ENCODE peak calls at places on chromosomes 11 and 22, in eight cellular contexts. K, G, F, C, W, R, D and V are unnamed samples.

GRCh38 chr11:1303973-1304372 is 5.5 kb downstream of the TOLLIP start:
- DNase-seq in K (peak), G (no peak), F (no peak), C (no peak), W (peak), R (peak), D (peak), V (no peak)

GRCh38 chr11:71991494-71991893 is 7.2 kb upstream of the IL18BP start:
- DNase-seq in K (no peak), G (no peak), F (no peak), C (no peak), W (no peak), R (no peak), D (no peak), V (no peak)

GRCh38 chr11:5808500-5809121 is at the start of gene OR52N2:
- DNase-seq in K (peak), G (peak), F (no peak), C (peak), W (peak), R (peak), D (peak), V (peak)

GRCh38 chr22:40247976-40248375 is 70.3 kb downstream of the TNRC6B start:
- DNase-seq in K (peak), G (peak), F (no peak), C (no peak), W (no peak), R (no peak), D (no peak), V (no peak)

GRCh38 chr11:24705474-24705873 is 208.6 kb downstream of the LUZP2 start:
- DNase-seq in K (no peak), G (no peak), F (no peak), C (no peak), W (no peak), R (no peak), D (no peak), V (no peak)

GRCh38 chr11:17596711-17597110 is 49.7 kb downstream of the OTOG start:
- DNase-seq in K (peak), G (peak), F (no peak), C (no peak), W (no peak), R (no peak), D (peak), V (no peak)

GRCh38 chr11:83063073-83063754 is 8.5 kb downstream of the RAB30 start:
- DNase-seq in K (no peak), G (no peak), F (no peak), C (peak), W (no peak), R (no peak), D (no peak), V (peak)

GRCh38 chr22:40932396-40932795 is 18.8 kb upstream of the RBX1 start:
- DNase-seq in K (no peak), G (no peak), F (no peak), C (no peak), W (no peak), R (no peak), D (no peak), V (no peak)

GRCh38 chr11:134369656-134370525 is 38.1 kb downstream of the GLB1L2 start:
- DNase-seq in K (no peak), G (no peak), F (no peak), C (no peak), W (no peak), R (no peak), D (no peak), V (no peak)

GRCh38 chr22:26398741-26399153 is 30.3 kb upstream of the ASPHD2 start:
- DNase-seq in K (peak), G (peak), F (no peak), C (peak), W (peak), R (peak), D (peak), V (peak)

GRCh38 chr11:93359396-93359795 is 28.9 kb downstream of the DEUP1 start:
- DNase-seq in K (no peak), G (no peak), F (no peak), C (no peak), W (peak), R (no peak), D (no peak), V (no peak)

GRCh38 chr11:63769044-63769718 is 606 bp upstream of the ZFTA start:
- DNase-seq in K (peak), G (peak), F (no peak), C (no peak), W (no peak), R (no peak), D (peak), V (peak)

GRCh38 chr11:104343578-104343977 is 179.6 kb upstream of the PDGFD start:
- DNase-seq in K (no peak), G (no peak), F (no peak), C (no peak), W (no peak), R (no peak), D (no peak), V (peak)

GRCh38 chr11:76666408-76666807 is 4.1 kb downstream of the LRRC32 start:
- DNase-seq in K (peak), G (no peak), F (no peak), C (no peak), W (no peak), R (no peak), D (peak), V (no peak)

GRCh38 chr11:65315866-65316233 is 1.2 kb downstream of the CDC42EP2 start:
- DNase-seq in K (no peak), G (no peak), F (no peak), C (no peak), W (no peak), R (no peak), D (no peak), V (no peak)

GRCh38 chr11:73372371-73372993 is 3.7 kb upstream of the RELT start:
- DNase-seq in K (no peak), G (no peak), F (no peak), C (no peak), W (no peak), R (no peak), D (no peak), V (no peak)

GRCh38 chr11:133927690-133928627 is 28.8 kb downstream of the IGSF9B start:
- DNase-seq in K (peak), G (peak), F (no peak), C (peak), W (peak), R (peak), D (peak), V (peak)

GRCh38 chr11:64898076-64898445 is 18.9 kb downstream of the ATG2A start:
- DNase-seq in K (no peak), G (no peak), F (no peak), C (no peak), W (no peak), R (no peak), D (no peak), V (no peak)

GRCh38 chr11:113001709-113002108 is 40.5 kb downstream of the NCAM1 start:
- DNase-seq in K (no peak), G (no peak), F (no peak), C (no peak), W (no peak), R (no peak), D (peak), V (no peak)

GRCh38 chr11:47152953-47153950 is 23.4 kb downstream of the ARFGAP2 start:
- DNase-seq in K (peak), G (peak), F (no peak), C (peak), W (peak), R (peak), D (peak), V (peak)

GRCh38 chr11:18366286-18366685 is 28.1 kb upstream of the LDHA start:
- DNase-seq in K (no peak), G (no peak), F (no peak), C (no peak), W (no peak), R (no peak), D (no peak), V (no peak)

GRCh38 chr11:93005239-93005638 is 35.8 kb downstream of the MTNR1B start:
- DNase-seq in K (no peak), G (no peak), F (no peak), C (peak), W (no peak), R (no peak), D (no peak), V (peak)

DNA sequence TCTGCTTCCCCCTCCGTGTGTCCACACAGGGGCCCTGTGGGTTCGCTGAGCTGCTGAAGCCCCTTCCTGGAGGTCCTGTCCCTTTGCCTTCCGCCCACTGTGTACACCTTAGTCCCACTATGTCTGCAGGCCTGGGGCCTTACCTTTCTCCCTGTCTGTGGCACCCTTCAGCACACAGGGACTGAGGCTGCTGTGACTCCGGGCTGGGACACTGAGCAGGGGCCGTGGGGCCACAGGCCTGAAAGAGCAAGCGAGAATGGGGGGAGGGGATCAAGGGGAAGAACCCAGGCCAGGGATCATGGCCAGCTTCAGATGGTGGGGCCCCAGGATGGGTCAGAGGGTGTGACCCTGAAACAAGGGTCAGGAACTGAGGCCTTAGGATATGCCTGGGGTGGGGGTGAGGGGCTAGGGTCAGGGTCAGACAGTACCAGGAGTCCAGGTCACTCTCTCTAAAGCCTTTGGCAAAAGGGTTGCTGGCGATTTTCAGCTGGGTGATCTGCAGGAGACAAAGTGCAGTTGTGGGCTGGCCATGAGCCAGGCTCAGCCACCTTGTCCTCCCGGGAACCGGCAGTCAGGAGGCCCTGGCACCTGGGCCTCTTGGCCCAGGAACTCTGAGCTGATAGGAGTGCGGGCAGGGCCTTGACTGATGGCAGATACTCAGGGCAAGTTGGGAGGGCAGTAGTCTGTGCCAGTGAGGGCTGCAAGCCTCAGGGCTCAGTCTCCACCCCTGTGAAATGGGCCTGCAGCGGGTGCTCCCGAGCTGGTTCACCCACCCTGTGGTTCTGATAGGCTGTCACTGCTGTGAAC is 2.6 kb upstream of the NUDT8 start:
- DNase-seq in K (peak), G (no peak), F (no peak), C (no peak), W (no peak), R (no peak), D (no peak), V (no peak)
- H3K27ac ChIP-seq in K (peak), G (no peak), F (no peak), C (no peak), W (no peak), R (no peak), D (no peak), V (peak)

GRCh38 chr22:34696557-34696956 is 369.4 kb upstream of the ISX start:
- DNase-seq in K (no peak), G (no peak), F (no peak), C (no peak), W (no peak), R (no peak), D (no peak), V (no peak)
- TF ChIP-seq CTCF in K (no peak), G (no peak), F (no peak), C (no peak), W (no peak), R (no peak), D (no peak), V (no peak)

GRCh38 chr11:94544832-94545640 is 1.3 kb downstream of the FUT4 start:
- DNase-seq in K (peak), G (no peak), F (no peak), C (peak), W (peak), R (no peak), D (no peak), V (no peak)

GRCh38 chr11:94545641-94546470 is 2.1 kb downstream of the FUT4 start:
- DNase-seq in K (no peak), G (no peak), F (no peak), C (peak), W (no peak), R (no peak), D (no peak), V (no peak)

GRCh38 chr11:94543695-94544581 is at the start of gene FUT4:
- DNase-seq in K (peak), G (peak), F (peak), C (peak), W (peak), R (peak), D (peak), V (peak)

GRCh38 chr11:94546886-94547285 is 3.2 kb downstream of the FUT4 start:
- DNase-seq in K (peak), G (no peak), F (no peak), C (peak), W (no peak), R (no peak), D (no peak), V (no peak)

GRCh38 chr11:94544582-94544831 is 786 bp downstream of the FUT4 start:
- DNase-seq in K (no peak), G (no peak), F (no peak), C (no peak), W (no peak), R (no peak), D (no peak), V (no peak)
- H3K27ac ChIP-seq in K (peak), G (peak), F (peak), C (no peak), W (peak), R (peak), D (peak), V (peak)

DNA sequence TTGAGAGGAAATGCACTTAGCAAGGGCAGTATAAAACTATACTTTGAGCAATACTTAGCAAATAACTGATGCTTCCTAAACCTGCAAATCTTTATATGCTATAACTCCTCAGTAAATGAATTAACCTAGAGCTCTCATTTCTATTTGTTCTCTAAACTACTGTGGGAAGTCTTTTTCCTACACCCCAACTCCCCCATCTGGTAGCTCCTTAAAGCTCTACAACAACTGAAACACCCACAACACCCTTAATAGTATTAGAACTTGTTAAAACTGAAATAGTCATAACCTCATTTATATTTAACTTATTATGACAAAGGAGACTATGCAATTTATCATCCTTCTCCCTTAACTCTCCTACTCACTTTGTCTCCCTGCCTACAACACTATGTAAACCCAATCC is 43.4 kb downstream of the GUCY1A2 start:
- DNase-seq in K (no peak), G (no peak), F (no peak), C (no peak), W (no peak), R (no peak), D (no peak), V (no peak)
- TF ChIP-seq CTCF in K (no peak), G (no peak), F (no peak), C (peak), W (no peak), R (no peak), D (no peak), V (no peak)

DNA sequence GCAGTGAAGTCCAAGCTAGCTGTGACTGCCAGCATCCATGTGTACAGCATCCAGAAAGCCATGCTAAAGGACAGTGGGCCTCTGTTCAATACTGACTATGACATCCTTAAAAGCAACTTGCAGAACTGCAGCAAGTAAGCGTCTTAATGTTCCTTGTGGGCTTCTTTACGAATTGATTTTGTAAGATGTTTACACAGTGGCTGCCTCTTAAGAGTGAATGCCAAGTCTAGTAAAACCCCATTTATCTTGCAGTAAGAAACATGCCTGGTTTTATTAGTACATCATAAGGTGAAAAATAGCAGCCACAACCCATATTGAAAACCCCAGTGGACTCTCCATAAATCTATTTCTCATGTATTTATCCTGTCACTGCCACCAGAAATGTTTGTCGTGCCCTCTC is 20.5 kb downstream of the POLD3 start:
- DNase-seq in K (no peak), G (no peak), F (no peak), C (no peak), W (peak), R (no peak), D (no peak), V (no peak)
- H3K27ac ChIP-seq in K (no peak), G (no peak), F (no peak), C (no peak), W (peak), R (no peak), D (peak), V (no peak)

GRCh38 chr11:67576742-67577475 is 6.7 kb upstream of the GSTP1 start:
- DNase-seq in K (no peak), G (no peak), F (no peak), C (no peak), W (no peak), R (no peak), D (no peak), V (no peak)
- TF ChIP-seq CTCF in K (no peak), G (no peak), F (no peak), C (peak), W (no peak), R (no peak), D (no peak), V (no peak)

DNA sequence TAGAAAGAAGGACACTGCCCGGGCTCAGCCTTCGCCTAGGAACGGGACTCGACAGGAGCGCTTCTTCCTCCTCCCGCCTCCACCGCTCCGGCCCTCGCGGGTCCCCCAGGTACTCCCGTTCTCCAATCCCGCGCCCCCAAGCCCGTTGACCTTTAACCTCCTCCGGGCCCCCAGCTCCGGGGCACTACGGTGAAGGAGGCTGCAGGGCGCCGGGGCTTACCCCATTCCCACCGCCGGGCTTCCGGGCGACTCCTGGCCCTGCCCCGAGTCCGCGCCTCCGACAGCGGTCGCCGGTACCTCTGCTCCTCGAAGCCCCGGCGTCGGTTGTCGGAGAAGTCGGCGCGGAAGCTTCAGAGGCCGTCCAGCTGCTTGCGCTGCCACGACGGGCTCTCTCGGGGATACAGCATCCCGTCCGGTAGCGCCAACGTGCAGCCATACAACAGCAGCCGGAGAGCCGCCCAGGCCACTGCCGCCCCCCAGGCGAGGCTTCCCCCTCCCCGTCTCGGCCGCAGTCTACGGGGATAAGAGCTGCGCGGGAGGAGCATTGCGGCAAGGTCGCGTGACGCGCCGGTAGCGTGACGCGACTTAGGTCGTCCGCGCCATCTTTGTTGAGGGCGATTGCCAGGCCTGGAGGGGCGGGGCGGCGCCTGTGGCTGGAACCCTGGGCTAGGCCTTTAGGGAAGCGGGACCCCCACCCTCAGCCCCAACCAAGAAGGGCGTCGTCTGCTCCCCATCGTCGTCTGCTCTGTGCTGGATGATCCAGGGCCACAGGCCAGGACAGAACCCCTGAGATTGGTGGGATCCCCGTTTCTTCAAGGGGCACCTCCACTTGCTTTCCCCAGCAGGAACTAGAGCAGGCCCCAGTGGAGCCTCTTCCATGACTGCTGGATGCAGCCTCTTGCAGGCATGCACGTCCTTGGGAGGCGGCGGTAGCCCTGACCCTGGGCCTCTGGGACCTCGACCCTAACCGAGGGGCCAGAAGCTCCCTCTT is 26.3 kb downstream of the RGL4 start:
- DNase-seq in K (peak), G (peak), F (peak), C (peak), W (peak), R (peak), D (peak), V (peak)
- H3K27ac ChIP-seq in K (peak), G (peak), F (peak), C (peak), W (peak), R (peak), D (peak), V (peak)

GRCh38 chr11:70486731-70487130 is 88.4 kb downstream of the CTTN start:
- DNase-seq in K (no peak), G (no peak), F (no peak), C (no peak), W (no peak), R (no peak), D (no peak), V (no peak)
- TF ChIP-seq CTCF in K (no peak), G (no peak), F (no peak), C (no peak), W (no peak), R (no peak), D (no peak), V (no peak)